ENCODE peak calls at places on chromosomes 13 and 19, in nine cellular contexts. D is neural progenitor cell; J is AG04450; E is tibial nerve; I is pancreas; C is CD8-positive, alpha-beta T cell; O is K562; Y is adrenal gland; Z is thoracic aorta. K is an unnamed sample. For H3K9me3, the result is how much of the 10 kb centered on the place peaks cover.

GRCh38 chr13:23865065-23865464 is 24.1 kb downstream of the MIPEP start:
- DNase-seq in D (no peak), J (no peak), E (no peak), I (no peak), C (no peak), O (no peak), Y (no peak), Z (no peak), K (no peak)

GRCh38 chr13:111518161-111518791 is 197.8 kb downstream of the TEX29 start:
- DNase-seq in D (no peak), J (no peak), E (no peak), I (no peak), C (no peak), O (no peak), Y (no peak), Z (no peak), K (no peak)

GRCh38 chr19:13996928-13997636 is 9.0 kb downstream of the RFX1 start:
- DNase-seq in D (no peak), J (no peak), E (no peak), I (no peak), C (no peak), O (no peak), Y (no peak), Z (no peak), K (no peak)

GRCh38 chr19:46115396-46116109 is 8.9 kb downstream of the IGFL3 start:
- DNase-seq in D (no peak), J (peak), E (no peak), I (no peak), C (no peak), O (no peak), Y (no peak), Z (no peak), K (no peak)

GRCh38 chr19:49637865-49638350 is 2.0 kb downstream of the RRAS start:
- DNase-seq in D (peak), J (no peak), E (peak), I (peak), C (no peak), O (peak), Y (peak), Z (peak), K (peak)

GRCh38 chr19:55383789-55384575 is at the start of gene TMEM238:
- DNase-seq in D (peak), J (no peak), E (no peak), I (peak), C (peak), O (peak), Y (peak), Z (no peak), K (peak)

GRCh38 chr19:35224681-35225604 is 3.6 kb downstream of the FAM187B start:
- DNase-seq in D (no peak), J (no peak), E (no peak), I (peak), C (no peak), O (peak), Y (peak), Z (no peak), K (no peak)

GRCh38 chr13:59145381-59145780 is 1018.3 kb downstream of the DIAPH3 start:
- DNase-seq in D (no peak), J (no peak), E (no peak), I (no peak), C (no peak), O (no peak), Y (no peak), Z (no peak), K (no peak)

GRCh38 chr19:55301459-55302331 is 17.9 kb downstream of the BRSK1 start:
- DNase-seq in D (peak), J (peak), E (peak), I (peak), C (peak), O (peak), Y (peak), Z (peak), K (peak)

GRCh38 chr19:34408421-34408820 is 4.2 kb downstream of the PDCD2L start:
- DNase-seq in D (no peak), J (no peak), E (no peak), I (no peak), C (no peak), O (no peak), Y (peak), Z (no peak), K (no peak)

GRCh38 chr19:863305-863620 is 3.8 kb downstream of the CFD start:
- DNase-seq in D (no peak), J (no peak), E (no peak), I (no peak), C (no peak), O (no peak), Y (no peak), Z (no peak), K (no peak)

GRCh38 chr13:60047943-60048342 is 115.8 kb downstream of the DIAPH3 start:
- DNase-seq in D (peak), J (no peak), E (no peak), I (no peak), C (no peak), O (no peak), Y (no peak), Z (no peak), K (no peak)

GRCh38 chr13:60679928-60680693 is 283.1 kb downstream of the TDRD3 start:
- DNase-seq in D (no peak), J (no peak), E (no peak), I (no peak), C (no peak), O (no peak), Y (no peak), Z (no peak), K (no peak)

GRCh38 chr13:29067306-29067945 is 247.3 kb downstream of the MTUS2 start:
- DNase-seq in D (no peak), J (no peak), E (no peak), I (no peak), C (no peak), O (no peak), Y (no peak), Z (no peak), K (no peak)

GRCh38 chr19:55447421-55448174 is 4.5 kb upstream of the SHISA7 start:
- DNase-seq in D (peak), J (no peak), E (no peak), I (no peak), C (no peak), O (no peak), Y (peak), Z (no peak), K (no peak)

GRCh38 chr19:10021863-10022262 is 8.6 kb downstream of the RDH8 start:
- DNase-seq in D (no peak), J (no peak), E (no peak), I (no peak), C (no peak), O (no peak), Y (no peak), Z (no peak), K (no peak)

GRCh38 chr19:7595466-7596133 is at the start of gene CAMSAP3:
- DNase-seq in D (peak), J (no peak), E (no peak), I (peak), C (peak), O (peak), Y (peak), Z (no peak), K (peak)

GRCh38 chr13:91572944-91573535 is 174.6 kb downstream of the GPC5 start:
- DNase-seq in D (no peak), J (no peak), E (no peak), I (no peak), C (no peak), O (no peak), Y (no peak), Z (no peak), K (no peak)

GRCh38 chr19:1406818-1407661 is at the start of gene DAZAP1:
- DNase-seq in D (peak), J (peak), E (peak), I (peak), C (peak), O (peak), Y (peak), Z (peak), K (peak)

GRCh38 chr13:106475852-106476251 is 59.6 kb downstream of the EFNB2 start:
- DNase-seq in D (no peak), J (no peak), E (no peak), I (no peak), C (no peak), O (no peak), Y (no peak), Z (no peak), K (no peak)

GRCh38 chr13:112624602-112625430 is 36.9 kb upstream of the TUBGCP3 start:
- DNase-seq in D (no peak), J (no peak), E (no peak), I (no peak), C (no peak), O (no peak), Y (no peak), Z (no peak), K (no peak)

DNA sequence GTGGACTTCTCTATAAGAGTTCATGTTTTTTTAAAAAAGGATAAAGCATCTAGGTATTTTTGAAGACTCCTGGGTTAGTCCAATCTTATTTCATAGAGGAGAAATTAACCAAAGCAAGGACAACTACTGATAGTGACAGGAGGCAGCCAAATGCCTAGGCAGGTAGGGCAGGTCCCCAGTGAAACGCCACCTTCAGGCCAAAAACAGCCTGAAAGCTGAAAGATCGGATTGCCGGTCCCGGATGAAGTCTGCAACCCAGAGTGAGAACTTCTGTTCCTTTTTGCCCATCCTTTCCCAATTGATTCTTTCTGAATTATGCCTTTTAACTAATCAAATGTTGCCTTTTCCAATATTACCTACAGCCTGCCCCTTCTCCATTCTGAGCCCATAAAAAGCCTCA is 6.1 kb upstream of the GGACT start:
- DNase-seq in D (peak), J (no peak), E (no peak), I (peak), C (no peak), O (peak), Y (no peak), Z (no peak), K (peak)
- TF ChIP-seq CTCF in D (peak), J (peak), E (no peak), I (peak), C (no peak), O (peak), Y (no peak), Z (no peak), K (peak)

DNA sequence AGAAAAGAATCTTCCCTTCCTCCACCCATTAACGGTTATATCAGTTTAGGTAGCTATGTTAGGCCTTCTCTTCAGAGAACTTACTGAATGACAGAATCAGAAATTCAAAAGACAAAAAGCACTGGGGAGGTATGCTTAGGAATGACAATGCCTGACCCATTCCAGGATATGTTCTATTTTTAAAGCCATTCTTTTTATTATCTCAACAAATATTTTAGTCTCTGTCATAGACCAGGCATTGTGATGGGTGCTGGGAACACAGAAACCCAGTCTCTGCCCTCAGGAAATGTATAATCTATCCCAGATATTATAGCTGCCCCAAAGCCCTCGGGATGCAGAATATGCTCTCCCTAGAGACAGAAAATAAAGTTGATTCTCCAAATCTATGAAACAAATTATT is 90.7 kb downstream of the TEX26 start:
- DNase-seq in D (no peak), J (no peak), E (no peak), I (no peak), C (no peak), O (no peak), Y (no peak), Z (no peak), K (no peak)
- H3K27ac ChIP-seq in D (no peak), J (no peak), E (no peak), I (no peak), C (no peak), O (no peak), Y (no peak), Z (no peak), K (no peak)

GRCh38 chr13:22372261-22372660 is 701.4 kb downstream of the FGF9 start:
- DNase-seq in D (no peak), J (no peak), E (no peak), I (no peak), C (no peak), O (no peak), Y (no peak), Z (no peak), K (no peak)

GRCh38 chr13:22369840-22370239 is 699.0 kb downstream of the FGF9 start:
- DNase-seq in D (no peak), J (no peak), E (no peak), I (no peak), C (no peak), O (no peak), Y (no peak), Z (no peak), K (no peak)

GRCh38 chr13:22369090-22369489 is 698.2 kb downstream of the FGF9 start:
- DNase-seq in D (no peak), J (no peak), E (no peak), I (no peak), C (no peak), O (no peak), Y (no peak), Z (no peak), K (no peak)
- H3K9me3 ChIP-seq in D (under half), J (under half), E (under half), I (under half), C (under half), O (under half), Y (under half), Z (under half), K (under half)

GRCh38 chr19:58368561-58369360 is 6.2 kb upstream of the ZNF497 start:
- DNase-seq in D (no peak), J (no peak), E (no peak), I (no peak), C (no peak), O (no peak), Y (no peak), Z (no peak), K (no peak)

GRCh38 chr19:58374200-58374599 is 6.6 kb downstream of the ZNF837 start:
- DNase-seq in D (no peak), J (no peak), E (no peak), I (no peak), C (no peak), O (no peak), Y (no peak), Z (no peak), K (no peak)

GRCh38 chr19:58366576-58367430 is 4.3 kb upstream of the ZNF497 start:
- DNase-seq in D (no peak), J (no peak), E (no peak), I (no peak), C (no peak), O (no peak), Y (no peak), Z (no peak), K (no peak)

GRCh38 chr19:58367698-58368454 is 5.3 kb upstream of the ZNF497 start:
- DNase-seq in D (no peak), J (no peak), E (no peak), I (no peak), C (no peak), O (no peak), Y (no peak), Z (no peak), K (no peak)

GRCh38 chr19:58372311-58373133 is 8.3 kb downstream of the ZNF837 start:
- DNase-seq in D (no peak), J (no peak), E (no peak), I (no peak), C (no peak), O (no peak), Y (no peak), Z (no peak), K (no peak)
- TF ChIP-seq CTCF in D (no peak), J (peak), E (no peak), I (no peak), C (no peak), O (peak), Y (no peak), Z (no peak), K (no peak)

K was measured in WERI-Rb-1.